ENCODE peak calls at places on chromosomes 5 and 9, in six cellular contexts. R, H, S, F, Y and V are unnamed samples.
A peak's percentile ranks its signal among the peaks of the same experiment; 100 is the strongest.

GRCh38 chr9:93549636-93550035 is 26.7 kb upstream of the PHF2 start:
- DNase-seq in R (no peak), H (no peak), S (no peak), F (no peak), Y (no peak), V (no peak)

GRCh38 chr5:91114658-91115057 is 268.5 kb downstream of the ARRDC3 start:
- DNase-seq in R (no peak), H (no peak), S (no peak), F (no peak), Y (no peak), V (no peak)

GRCh38 chr9:15135167-15135792 is 171.7 kb downstream of the TTC39B start:
- DNase-seq in R (peak; percentile 86), H (no peak), S (peak; percentile 58), F (no peak), Y (peak; percentile 54), V (peak; percentile 75)

GRCh38 chr5:177357459-177358332 is at the start of gene RGS14:
- DNase-seq in R (peak; percentile 72), H (peak; percentile 77), S (no peak), F (no peak), Y (no peak), V (peak; percentile 27)

GRCh38 chr9:27209034-27209433 is 87.9 kb downstream of the EQTN start:
- DNase-seq in R (no peak), H (no peak), S (no peak), F (no peak), Y (no peak), V (no peak)

GRCh38 chr9:112886351-112886750 is 4.3 kb downstream of the SLC46A2 start:
- DNase-seq in R (no peak), H (no peak), S (no peak), F (no peak), Y (no peak), V (no peak)

GRCh38 chr9:114264806-114265550 is 57.9 kb upstream of the ORM1 start:
- DNase-seq in R (no peak), H (no peak), S (no peak), F (no peak), Y (no peak), V (no peak)

GRCh38 chr9:114888599-114888998 is 41.8 kb downstream of the TNFSF8 start:
- DNase-seq in R (no peak), H (no peak), S (no peak), F (no peak), Y (no peak), V (no peak)

GRCh38 chr5:179803651-179804598 is 2.7 kb downstream of the MGAT4B start:
- DNase-seq in R (peak; percentile 62), H (no peak), S (no peak), F (no peak), Y (no peak), V (no peak)

GRCh38 chr5:1748271-1748670 is 51.4 kb downstream of the MRPL36 start:
- DNase-seq in R (no peak), H (no peak), S (no peak), F (no peak), Y (peak; percentile 3), V (no peak)

GRCh38 chr9:71762900-71763653 is 5.2 kb downstream of the CEMIP2 start:
- DNase-seq in R (peak; percentile 83), H (no peak), S (no peak), F (peak; percentile 80), Y (no peak), V (no peak)

GRCh38 chr5:82164109-82164956 is 113.8 kb downstream of the RPS23 start:
- DNase-seq in R (peak; percentile 84), H (no peak), S (no peak), F (no peak), Y (no peak), V (no peak)

GRCh38 chr9:110049699-110050450 is 158.1 kb downstream of the C9orf152 start:
- DNase-seq in R (peak; percentile 70), H (no peak), S (peak; percentile 40), F (no peak), Y (peak; percentile 32), V (no peak)

GRCh38 chr9:90546200-90546599 is 96.4 kb downstream of the DIRAS2 start:
- DNase-seq in R (peak; percentile 48), H (no peak), S (peak; percentile 25), F (peak; percentile 39), Y (no peak), V (no peak)

GRCh38 chr5:78499485-78499884 is 139.1 kb downstream of the SCAMP1 start:
- DNase-seq in R (no peak), H (no peak), S (no peak), F (no peak), Y (no peak), V (no peak)

GRCh38 chr5:100827481-100827889 is 75.6 kb downstream of the ST8SIA4 start:
- DNase-seq in R (peak; percentile 16), H (no peak), S (no peak), F (no peak), Y (no peak), V (no peak)

GRCh38 chr9:135797507-135798302 is 95.7 kb downstream of the KCNT1 start:
- DNase-seq in R (peak; percentile 75), H (no peak), S (peak; percentile 81), F (no peak), Y (no peak), V (no peak)

GRCh38 chr9:109143881-109144562 is 23.0 kb downstream of the FRRS1L start:
- DNase-seq in R (peak; percentile 50), H (peak; percentile 23), S (peak; percentile 68), F (no peak), Y (no peak), V (no peak)

GRCh38 chr9:95129651-95130291 is 187.7 kb downstream of the FANCC start:
- DNase-seq in R (no peak), H (no peak), S (no peak), F (no peak), Y (no peak), V (no peak)

GRCh38 chr9:127779136-127779981 is 893 bp upstream of the SH2D3C start:
- DNase-seq in R (peak; percentile 35), H (peak; percentile 79), S (no peak), F (no peak), Y (no peak), V (no peak)

GRCh38 chr5:112960316-112960715 is 16.3 kb upstream of the DCP2 start:
- DNase-seq in R (no peak), H (no peak), S (no peak), F (no peak), Y (no peak), V (no peak)

GRCh38 chr5:39520232-39520572 is 95.4 kb upstream of the DAB2 start:
- DNase-seq in R (peak; percentile 91), H (no peak), S (no peak), F (no peak), Y (no peak), V (no peak)

GRCh38 chr5:538801-539468 is 14.7 kb upstream of the SLC9A3 start:
- DNase-seq in R (peak; percentile 13), H (no peak), S (no peak), F (no peak), Y (no peak), V (no peak)